ENCODE peak calls at places on chromosomes 4 and X, in nine cellular contexts. Z, E, G, O, C, A, P, I and J are unnamed samples.

GRCh38 chr4:143363332-143363731 is 26.7 kb downstream of the GAB1 start:
- DNase-seq in Z (no peak), E (no peak), G (no peak), O (no peak), C (no peak), A (no peak), P (no peak), I (no peak), J (no peak)

GRCh38 chrX:153944140-153944799 is at the start of gene RENBP:
- DNase-seq in Z (no peak), E (peak), G (no peak), O (no peak), C (peak), A (peak), P (peak), I (no peak), J (no peak)

GRCh38 chr4:121788896-121789295 is 12.2 kb upstream of the EXOSC9 start:
- DNase-seq in Z (no peak), E (no peak), G (no peak), O (no peak), C (no peak), A (no peak), P (no peak), I (no peak), J (no peak)

GRCh38 chr4:165763640-165764039 is 109.4 kb upstream of the TLL1 start:
- DNase-seq in Z (no peak), E (no peak), G (no peak), O (no peak), C (no peak), A (no peak), P (no peak), I (no peak), J (no peak)

GRCh38 chr4:17013382-17014006 is 115.0 kb upstream of the LDB2 start:
- DNase-seq in Z (peak), E (no peak), G (no peak), O (peak), C (no peak), A (no peak), P (no peak), I (no peak), J (peak)

GRCh38 chr4:16820304-16820703 is 78.1 kb downstream of the LDB2 start:
- DNase-seq in Z (no peak), E (no peak), G (no peak), O (no peak), C (no peak), A (no peak), P (no peak), I (no peak), J (no peak)

GRCh38 chrX:111131572-111131971 is 35.6 kb downstream of the PAK3 start:
- DNase-seq in Z (no peak), E (no peak), G (no peak), O (no peak), C (no peak), A (no peak), P (no peak), I (no peak), J (no peak)

GRCh38 chr4:132180020-132180427 is 969.1 kb upstream of the PCDH10 start:
- DNase-seq in Z (peak), E (no peak), G (no peak), O (peak), C (no peak), A (no peak), P (no peak), I (no peak), J (peak)

GRCh38 chrX:2732076-2732475 is 19.8 kb upstream of the XG start:
- DNase-seq in Z (no peak), E (no peak), G (no peak), O (no peak), C (no peak), A (no peak), P (no peak), I (no peak), J (no peak)

GRCh38 chrX:38212246-38212645 is 8.4 kb downstream of the SRPX start:
- DNase-seq in Z (peak), E (no peak), G (no peak), O (no peak), C (no peak), A (no peak), P (no peak), I (no peak), J (no peak)

GRCh38 chr4:185396724-185397402 is at the start of gene ANKRD37:
- DNase-seq in Z (peak), E (peak), G (peak), O (no peak), C (peak), A (peak), P (no peak), I (no peak), J (no peak)

GRCh38 chrX:149611619-149612018 is 16.5 kb upstream of the HSFX2 start:
- DNase-seq in Z (no peak), E (no peak), G (no peak), O (no peak), C (no peak), A (no peak), P (no peak), I (no peak), J (no peak)

GRCh38 chr4:2794707-2795557 is 2.0 kb downstream of the SH3BP2 start:
- DNase-seq in Z (peak), E (no peak), G (peak), O (no peak), C (peak), A (peak), P (no peak), I (peak), J (no peak)

GRCh38 chr4:15231265-15232091 is 196.4 kb upstream of the C1QTNF7 start:
- DNase-seq in Z (peak), E (peak), G (peak), O (peak), C (peak), A (peak), P (peak), I (peak), J (peak)

GRCh38 chrX:154727418-154728323 is 23.2 kb downstream of the GAB3 start:
- DNase-seq in Z (peak), E (no peak), G (peak), O (no peak), C (no peak), A (no peak), P (no peak), I (peak), J (no peak)

GRCh38 chr4:170769857-170770256 is 680.1 kb upstream of the AADAT start:
- DNase-seq in Z (no peak), E (no peak), G (no peak), O (no peak), C (no peak), A (no peak), P (no peak), I (no peak), J (no peak)

GRCh38 chr4:39821951-39822350 is 124.0 kb downstream of the UBE2K start:
- DNase-seq in Z (no peak), E (no peak), G (no peak), O (no peak), C (no peak), A (no peak), P (no peak), I (no peak), J (no peak)

GRCh38 chrX:40202456-40202855 is 104.7 kb upstream of the BCOR start:
- DNase-seq in Z (no peak), E (no peak), G (no peak), O (no peak), C (no peak), A (no peak), P (no peak), I (no peak), J (no peak)

GRCh38 chr4:154822775-154823174 is 41.7 kb downstream of the RBM46 start:
- DNase-seq in Z (peak), E (no peak), G (no peak), O (peak), C (no peak), A (no peak), P (no peak), I (no peak), J (peak)

GRCh38 chrX:101977091-101977490 is 45.3 kb upstream of the ZMAT1 start:
- DNase-seq in Z (no peak), E (no peak), G (no peak), O (no peak), C (no peak), A (no peak), P (no peak), I (no peak), J (no peak)

GRCh38 chr4:162498168-162498567 is 334.4 kb upstream of the FSTL5 start:
- DNase-seq in Z (no peak), E (no peak), G (no peak), O (no peak), C (no peak), A (no peak), P (no peak), I (no peak), J (no peak)

GRCh38 chrX:40031861-40032422 is 65.8 kb downstream of the BCOR start:
- DNase-seq in Z (no peak), E (no peak), G (no peak), O (no peak), C (no peak), A (no peak), P (no peak), I (no peak), J (no peak)

GRCh38 chr4:8727546-8728510 is 135.3 kb downstream of the CPZ start:
- DNase-seq in Z (no peak), E (no peak), G (peak), O (no peak), C (no peak), A (no peak), P (no peak), I (no peak), J (no peak)

GRCh38 chrX:18537068-18537467 is 111.7 kb downstream of the CDKL5 start:
- DNase-seq in Z (no peak), E (no peak), G (no peak), O (no peak), C (no peak), A (no peak), P (no peak), I (no peak), J (no peak)

GRCh38 chrX:13688772-13689518 is at the start of gene RAB9A:
- DNase-seq in Z (peak), E (peak), G (peak), O (no peak), C (peak), A (peak), P (peak), I (peak), J (peak)

GRCh38 chrX:119640621-119641020 is 34.4 kb upstream of the NKRF start:
- DNase-seq in Z (no peak), E (no peak), G (no peak), O (no peak), C (no peak), A (no peak), P (no peak), I (no peak), J (no peak)

GRCh38 chr4:111718763-111719537 is 426.3 kb upstream of the FAM241A start:
- DNase-seq in Z (no peak), E (no peak), G (no peak), O (no peak), C (no peak), A (no peak), P (no peak), I (no peak), J (no peak)

GRCh38 chr4:31193516-31193915 is 473.3 kb downstream of the PCDH7 start:
- DNase-seq in Z (no peak), E (no peak), G (no peak), O (no peak), C (no peak), A (no peak), P (no peak), I (no peak), J (no peak)

GRCh38 chr4:55121246-55121645 is 4.1 kb downstream of the KDR start:
- DNase-seq in Z (peak), E (no peak), G (no peak), O (no peak), C (no peak), A (no peak), P (no peak), I (no peak), J (no peak)

GRCh38 chr4:14726441-14727405 is 275.6 kb upstream of the CPEB2 start:
- DNase-seq in Z (peak), E (no peak), G (no peak), O (no peak), C (no peak), A (no peak), P (no peak), I (no peak), J (no peak)

GRCh38 chr4:116027311-116027710 is 913.9 kb upstream of the NDST4 start:
- DNase-seq in Z (no peak), E (no peak), G (no peak), O (no peak), C (no peak), A (no peak), P (no peak), I (no peak), J (no peak)